ENCODE peak calls at places on chromosomes 12 and 14, in nine cellular contexts. I is cardiac muscle cell, O is A673, A is fibroblast of pulmonary artery, H is right cardiac atrium, R is fibroblast of mammary gland, P is K562, Z is HL-60, S is mammary epithelial cell. N is an unnamed sample.

GRCh38 chr12:121793836-121794531 is 496 bp upstream of the RHOF start:
- DNase-seq in I (peak; percentile 91), O (peak; percentile 94), A (peak; percentile 90), H (peak; percentile 93), R (peak; percentile 85), P (peak; percentile 97), Z (peak; percentile 94), S (peak; percentile 88), N (peak; percentile 94)

GRCh38 chr14:55789442-55789841 is 209.4 kb downstream of the KTN1 start:
- DNase-seq in I (no peak), O (no peak), A (peak; percentile 62), H (no peak), R (peak; percentile 33), P (no peak), Z (no peak), S (no peak), N (peak; percentile 83)

GRCh38 chr12:53996188-53996885 is 3.6 kb upstream of the HOXC9 start:
- DNase-seq in I (no peak), O (peak; percentile 51), A (no peak), H (no peak), R (no peak), P (peak; percentile 53), Z (no peak), S (no peak), N (no peak)

GRCh38 chr14:104184911-104185499 is 46.6 kb downstream of the KIF26A start:
- DNase-seq in I (no peak), O (no peak), A (peak; percentile 25), H (peak; percentile 72), R (no peak), P (no peak), Z (no peak), S (no peak), N (no peak)

GRCh38 chr12:28893365-28893764 is 255.7 kb upstream of the FAR2 start:
- DNase-seq in I (no peak), O (no peak), A (peak; percentile 57), H (no peak), R (peak; percentile 87), P (no peak), Z (no peak), S (no peak), N (peak; percentile 47)

GRCh38 chr14:52313903-52314481 is at the start of gene PTGER2:
- DNase-seq in I (peak; percentile 64), O (peak; percentile 53), A (peak; percentile 87), H (peak; percentile 88), R (peak; percentile 96), P (peak; percentile 76), Z (peak; percentile 92), S (peak; percentile 93), N (peak; percentile 97)

GRCh38 chr14:59305836-59306555 is 117.5 kb downstream of the DAAM1 start:
- DNase-seq in I (no peak), O (peak; percentile 28), A (peak; percentile 64), H (no peak), R (peak; percentile 33), P (no peak), Z (no peak), S (no peak), N (peak; percentile 70)

GRCh38 chr12:84911331-84912190 is 1.0 kb downstream of the SLC6A15 start:
- DNase-seq in I (peak; percentile 72), O (peak; percentile 84), A (peak; percentile 86), H (peak; percentile 17), R (peak; percentile 88), P (no peak), Z (no peak), S (peak; percentile 87), N (peak; percentile 90)

GRCh38 chr12:68375701-68376469 is 43.7 kb upstream of the MDM1 start:
- DNase-seq in I (no peak), O (no peak), A (no peak), H (no peak), R (peak; percentile 75), P (no peak), Z (no peak), S (no peak), N (peak; percentile 50)

GRCh38 chr12:68374315-68374982 is 42.3 kb upstream of the MDM1 start:
- DNase-seq in I (no peak), O (no peak), A (no peak), H (no peak), R (no peak), P (no peak), Z (no peak), S (peak; percentile 17), N (no peak)

GRCh38 chr12:68381476-68381875 is 49.3 kb upstream of the MDM1 start:
- DNase-seq in I (no peak), O (no peak), A (no peak), H (no peak), R (no peak), P (peak; percentile 66), Z (no peak), S (no peak), N (no peak)

GRCh38 chr12:68376901-68377300 is 44.7 kb upstream of the MDM1 start:
- DNase-seq in I (peak; percentile 62), O (no peak), A (no peak), H (no peak), R (no peak), P (no peak), Z (no peak), S (no peak), N (no peak)

DNA sequence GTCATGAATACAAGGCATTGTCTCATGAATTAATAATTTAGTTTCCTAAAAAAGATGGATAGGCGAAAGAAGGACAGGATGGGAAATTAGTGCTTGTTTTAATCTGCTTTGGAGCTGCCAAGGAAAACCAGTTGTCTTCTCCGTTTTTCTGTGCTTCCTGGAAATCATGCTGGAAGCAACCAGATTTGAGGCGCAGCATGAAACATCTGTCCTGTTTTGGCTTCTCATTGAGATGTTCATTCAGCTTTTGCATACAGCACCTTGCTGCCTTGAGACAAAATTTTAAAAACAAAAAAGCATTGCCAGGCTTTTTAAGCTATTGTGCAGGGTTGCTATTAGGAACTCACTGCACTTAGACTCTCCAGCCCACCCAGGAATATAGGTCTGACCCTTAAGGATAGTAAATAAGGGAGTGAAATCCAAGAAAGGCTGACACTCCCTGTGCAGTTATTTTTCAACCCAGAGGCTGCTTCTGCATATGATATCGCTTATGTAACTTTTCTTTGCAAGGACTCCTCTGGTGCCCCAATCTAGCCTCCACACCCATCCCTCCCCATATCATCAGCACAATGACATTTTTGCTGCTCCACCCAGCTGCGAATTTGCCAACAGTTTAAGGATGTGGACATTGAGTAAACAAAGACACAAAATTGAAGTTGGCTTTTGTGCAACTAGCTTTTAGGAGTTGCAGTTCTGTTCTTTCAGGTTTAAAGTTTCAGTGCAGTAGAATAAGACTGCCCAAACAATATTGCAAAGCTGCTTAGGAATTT is 46.9 kb upstream of the MDM1 start:
- DNase-seq in I (no peak), O (no peak), A (peak; percentile 37), H (peak; percentile 44), R (no peak), P (peak; percentile 69), Z (peak; percentile 90), S (no peak), N (no peak)
- H3K4me3 ChIP-seq in I (no peak overlapping the region), O (no peak overlapping the region), A (no peak overlapping the region), H (no peak overlapping the region), R (no peak overlapping the region), P (no peak overlapping the region), Z (no peak overlapping the region), S (no peak overlapping the region), N (no peak overlapping the region)

DNA sequence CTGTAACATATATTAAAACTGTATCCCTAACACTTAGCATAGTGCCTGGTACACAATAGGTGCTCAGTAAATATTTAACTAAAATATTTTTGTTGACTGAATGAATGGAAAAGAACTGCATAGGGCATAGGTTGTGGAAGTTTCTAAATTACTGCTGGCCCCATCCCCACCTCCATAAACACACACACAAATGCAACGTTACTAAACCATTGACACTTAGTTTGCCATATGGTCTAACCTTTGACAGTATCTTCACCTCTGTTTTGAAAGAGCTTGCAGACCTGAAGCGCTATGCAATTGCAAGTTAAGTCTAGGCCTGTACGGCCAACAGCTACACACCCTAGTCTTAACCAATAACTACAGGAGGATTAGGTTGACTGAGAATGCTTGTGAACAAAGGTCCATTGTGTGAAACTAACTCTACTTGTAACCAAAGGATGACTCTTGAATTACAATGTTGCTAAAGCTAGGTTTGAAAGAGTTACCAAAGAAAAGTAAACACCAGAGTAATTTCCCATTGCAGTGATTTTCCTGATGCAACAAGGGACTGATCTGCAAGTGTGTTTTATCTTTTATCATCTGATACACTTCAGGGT is 924 bp upstream of the MANSC1 start:
- DNase-seq in I (no peak), O (no peak), A (no peak), H (no peak), R (no peak), P (peak; percentile 14), Z (no peak), S (peak; percentile 97), N (no peak)
- H3K4me3 ChIP-seq in I (no peak overlapping the region), O (peak overlapping the region; percentile 65), A (no peak overlapping the region), H (no peak overlapping the region), R (no peak overlapping the region), P (no peak overlapping the region), Z (peak overlapping the region; percentile 59), S (no peak overlapping the region), N (no peak overlapping the region)

DNA sequence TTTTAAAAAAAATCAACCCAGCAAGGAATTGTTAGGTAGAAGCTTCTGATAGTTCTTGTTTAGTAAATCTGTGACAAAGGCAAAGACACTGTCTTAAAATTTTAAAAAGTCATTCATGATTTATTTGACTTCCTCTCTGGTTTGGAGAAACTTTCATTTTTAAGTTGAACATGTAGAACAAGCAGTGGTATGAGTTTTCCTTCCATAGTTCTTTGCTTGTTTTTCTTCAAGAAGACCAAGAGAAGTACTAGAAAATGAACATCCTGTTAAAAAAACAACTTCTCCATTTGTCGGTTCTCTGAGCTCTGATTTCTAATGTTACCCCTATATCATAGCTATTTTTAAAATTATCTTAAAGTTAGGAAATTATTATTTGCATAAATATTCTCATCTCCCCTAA is 15.6 kb downstream of the DIP2B start:
- DNase-seq in I (no peak), O (no peak), A (no peak), H (no peak), R (no peak), P (no peak), Z (no peak), S (no peak), N (no peak)
- H3K4me3 ChIP-seq in I (no peak overlapping the region), O (no peak overlapping the region), A (no peak overlapping the region), H (no peak overlapping the region), R (no peak overlapping the region), P (no peak overlapping the region), Z (no peak overlapping the region), S (no peak overlapping the region), N (no peak overlapping the region)

GRCh38 chr12:40011775-40012129 is 94.1 kb downstream of the SLC2A13 start:
- DNase-seq in I (no peak), O (no peak), A (no peak), H (no peak), R (no peak), P (no peak), Z (no peak), S (no peak), N (no peak)

GRCh38 chr12:40013292-40013691 is 92.6 kb downstream of the SLC2A13 start:
- DNase-seq in I (no peak), O (no peak), A (no peak), H (no peak), R (no peak), P (no peak), Z (no peak), S (no peak), N (no peak)

GRCh38 chr12:40013847-40014246 is 92.0 kb downstream of the SLC2A13 start:
- DNase-seq in I (no peak), O (no peak), A (no peak), H (no peak), R (no peak), P (no peak), Z (no peak), S (no peak), N (no peak)

GRCh38 chr12:40012709-40013108 is 93.2 kb downstream of the SLC2A13 start:
- DNase-seq in I (no peak), O (peak; percentile 7), A (no peak), H (no peak), R (no peak), P (no peak), Z (no peak), S (no peak), N (no peak)

DNA sequence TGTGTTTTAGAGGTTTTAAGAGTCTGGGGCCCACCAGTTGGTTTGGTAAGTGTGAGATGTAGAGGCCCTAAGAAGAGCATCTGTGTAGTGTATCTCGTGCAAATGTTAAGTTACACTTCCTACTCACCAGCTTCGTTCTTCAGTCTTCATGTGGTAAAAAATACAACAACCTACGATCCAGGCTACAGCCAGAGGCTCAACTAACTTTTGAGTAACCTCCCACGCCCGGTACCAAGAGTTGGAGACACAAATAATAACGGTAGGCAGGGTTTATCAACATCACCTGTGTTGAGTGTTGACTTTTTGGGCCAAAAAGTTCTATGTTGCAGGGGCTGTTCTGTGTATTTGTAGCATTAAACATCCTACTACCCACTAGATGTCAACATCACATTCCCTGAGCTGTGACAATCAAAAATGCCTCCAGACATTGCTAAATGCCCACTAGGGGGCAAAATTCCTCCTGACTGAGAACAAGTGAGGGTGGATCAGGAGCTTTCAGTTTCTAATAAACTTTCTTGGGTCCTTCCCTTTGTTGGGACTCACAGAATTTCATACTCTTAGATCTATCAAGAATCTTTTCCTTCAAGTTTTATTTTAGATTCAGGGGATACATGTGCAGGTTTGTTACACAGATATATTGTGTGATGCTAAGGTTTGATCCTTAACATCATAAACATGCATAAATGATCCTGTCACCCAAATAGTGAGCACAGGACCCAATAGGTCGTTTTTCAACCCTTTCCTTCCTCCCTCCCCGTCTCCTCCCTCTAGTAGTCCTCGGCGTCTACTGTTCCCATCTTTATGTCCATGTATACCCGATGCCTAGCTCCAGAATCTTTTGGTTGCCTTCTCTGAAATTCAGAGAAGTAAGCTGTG is 94.7 kb downstream of the SLC2A13 start:
- DNase-seq in I (peak; percentile 80), O (peak; percentile 84), A (peak; percentile 85), H (peak; percentile 26), R (peak; percentile 81), P (peak; percentile 75), Z (peak; percentile 67), S (peak; percentile 64), N (peak; percentile 89)
- H3K4me3 ChIP-seq in I (no peak overlapping the region), O (peak overlapping the region; percentile 7), A (no peak overlapping the region), H (peak overlapping the region; percentile 51), R (no peak overlapping the region), P (no peak overlapping the region), Z (peak overlapping the region; percentile 13), S (no peak overlapping the region), N (no peak overlapping the region)